ENCODE peak calls at places on chromosomes 11 and 22, in five cellular contexts. One of them, this sample, is unnamed.

GRCh38 chr22:33524511-33525270 is 395.6 kb downstream of the LARGE1 start:
- DNase-seq in MG63: no peak
- DNase-seq in tibial nerve: no peak
- DNase-seq in ecto neural progenitor cell: no peak
- DNase-seq in H7: no peak
- DNase-seq in this sample: no peak

GRCh38 chr11:47213985-47214564 is 699 bp upstream of the DDB2 start:
- DNase-seq in MG63: peak; percentile 98
- DNase-seq in tibial nerve: peak; percentile 87
- DNase-seq in ecto neural progenitor cell: peak; percentile 86
- DNase-seq in H7: peak; percentile 92
- DNase-seq in this sample: peak; percentile 86

GRCh38 chr11:36164522-36165250 is 124.5 kb downstream of the COMMD9 start:
- DNase-seq in MG63: peak; percentile 61
- DNase-seq in tibial nerve: no peak
- DNase-seq in ecto neural progenitor cell: no peak
- DNase-seq in H7: no peak
- DNase-seq in this sample: no peak

GRCh38 chr11:1109918-1110705 is 35.4 kb downstream of the MUC2 start:
- DNase-seq in MG63: no peak
- DNase-seq in tibial nerve: no peak
- DNase-seq in ecto neural progenitor cell: no peak
- DNase-seq in H7: no peak
- DNase-seq in this sample: no peak

GRCh38 chr11:35073691-35074382 is 65.1 kb upstream of the CD44 start:
- DNase-seq in MG63: no peak
- DNase-seq in tibial nerve: no peak
- DNase-seq in ecto neural progenitor cell: no peak
- DNase-seq in H7: no peak
- DNase-seq in this sample: no peak

GRCh38 chr11:63907808-63908530 is 9.0 kb downstream of the RCOR2 start:
- DNase-seq in MG63: no peak
- DNase-seq in tibial nerve: no peak
- DNase-seq in ecto neural progenitor cell: no peak
- DNase-seq in H7: peak; percentile 92
- DNase-seq in this sample: no peak

GRCh38 chr11:605286-606129 is 10.2 kb downstream of the IRF7 start:
- DNase-seq in MG63: no peak
- DNase-seq in tibial nerve: no peak
- DNase-seq in ecto neural progenitor cell: no peak
- DNase-seq in H7: no peak
- DNase-seq in this sample: no peak

GRCh38 chr11:124578761-124579160 is 9.0 kb downstream of the OR8A1 start:
- DNase-seq in MG63: no peak
- DNase-seq in tibial nerve: no peak
- DNase-seq in ecto neural progenitor cell: no peak
- DNase-seq in H7: no peak
- DNase-seq in this sample: no peak

GRCh38 chr11:68749501-68750196 is 1.7 kb downstream of the TESMIN start:
- DNase-seq in MG63: no peak
- DNase-seq in tibial nerve: no peak
- DNase-seq in ecto neural progenitor cell: no peak
- DNase-seq in H7: peak; percentile 57
- DNase-seq in this sample: no peak

GRCh38 chr11:380095-380480 is 10.8 kb downstream of the B4GALNT4 start:
- DNase-seq in MG63: no peak
- DNase-seq in tibial nerve: no peak
- DNase-seq in ecto neural progenitor cell: no peak
- DNase-seq in H7: peak; percentile 70
- DNase-seq in this sample: no peak

GRCh38 chr22:17120281-17120680 is 879 bp downstream of the TMEM121B start:
- DNase-seq in MG63: peak; percentile 57
- DNase-seq in tibial nerve: no peak
- DNase-seq in ecto neural progenitor cell: peak; percentile 90
- DNase-seq in H7: peak; percentile 95
- DNase-seq in this sample: no peak

GRCh38 chr11:34823197-34823596 is 93.0 kb downstream of the APIP start:
- DNase-seq in MG63: peak; percentile 46
- DNase-seq in tibial nerve: no peak
- DNase-seq in ecto neural progenitor cell: no peak
- DNase-seq in H7: no peak
- DNase-seq in this sample: no peak

GRCh38 chr22:25757686-25758085 is 15.7 kb downstream of the MYO18B start:
- DNase-seq in MG63: no peak
- DNase-seq in tibial nerve: no peak
- DNase-seq in ecto neural progenitor cell: no peak
- DNase-seq in H7: no peak
- DNase-seq in this sample: no peak

GRCh38 chr11:29305456-29306232 is 711.2 kb downstream of the KCNA4 start:
- DNase-seq in MG63: no peak
- DNase-seq in tibial nerve: no peak
- DNase-seq in ecto neural progenitor cell: no peak
- DNase-seq in H7: no peak
- DNase-seq in this sample: no peak

GRCh38 chr11:9060700-9061111 is 30.7 kb downstream of the SCUBE2 start:
- DNase-seq in MG63: no peak
- DNase-seq in tibial nerve: no peak
- DNase-seq in ecto neural progenitor cell: no peak
- DNase-seq in H7: peak; percentile 67
- DNase-seq in this sample: no peak

GRCh38 chr11:78656984-78657383 is 82.3 kb upstream of the NARS2 start:
- DNase-seq in MG63: no peak
- DNase-seq in tibial nerve: no peak
- DNase-seq in ecto neural progenitor cell: no peak
- DNase-seq in H7: no peak
- DNase-seq in this sample: no peak

GRCh38 chr22:38026130-38027111 is 30.8 kb upstream of the PICK1 start:
- DNase-seq in MG63: no peak
- DNase-seq in tibial nerve: no peak
- DNase-seq in ecto neural progenitor cell: peak; percentile 60
- DNase-seq in H7: peak; percentile 47
- DNase-seq in this sample: no peak

This sample was measured in thoracic aorta.